ENCODE peak calls at places on chromosomes 2 and 18, in five cellular contexts. B, H, D, R and Z are unnamed samples.

GRCh38 chr2:26696352-26696816 is 3.9 kb downstream of the KCNK3 start:
- DNase-seq in B (no peak), H (peak; percentile 56), D (no peak), R (no peak), Z (peak; percentile 91)

GRCh38 chr18:52615943-52616342 is 275.9 kb downstream of the DCC start:
- DNase-seq in B (no peak), H (no peak), D (no peak), R (no peak), Z (no peak)

GRCh38 chr2:199258291-199258690 is 199.4 kb downstream of the SATB2 start:
- DNase-seq in B (no peak), H (peak; percentile 18), D (no peak), R (no peak), Z (peak; percentile 24)

GRCh38 chr2:240503375-240503774 is 54.4 kb downstream of the ANKMY1 start:
- DNase-seq in B (no peak), H (no peak), D (peak; percentile 24), R (no peak), Z (no peak)

GRCh38 chr2:62440281-62440946 is 65.6 kb downstream of the TMEM17 start:
- DNase-seq in B (no peak), H (no peak), D (no peak), R (no peak), Z (no peak)

GRCh38 chr2:160358051-160358450 is 135.6 kb downstream of the RBMS1 start:
- DNase-seq in B (no peak), H (peak; percentile 59), D (no peak), R (no peak), Z (peak; percentile 91)

GRCh38 chr2:207162319-207162718 is 3.4 kb downstream of the KLF7 start:
- DNase-seq in B (no peak), H (peak; percentile 87), D (no peak), R (no peak), Z (peak; percentile 57)

GRCh38 chr2:161650116-161651015 is 26.1 kb downstream of the SLC4A10 start:
- DNase-seq in B (no peak), H (no peak), D (no peak), R (no peak), Z (no peak)

GRCh38 chr2:192236136-192236535 is 41.4 kb upstream of the TMEFF2 start:
- DNase-seq in B (no peak), H (peak; percentile 35), D (no peak), R (no peak), Z (peak; percentile 62)

GRCh38 chr2:120323807-120324399 is 22.0 kb upstream of the INHBB start:
- DNase-seq in B (no peak), H (no peak), D (no peak), R (no peak), Z (no peak)

GRCh38 chr2:120321721-120322284 is 24.1 kb upstream of the INHBB start:
- DNase-seq in B (no peak), H (no peak), D (no peak), R (no peak), Z (no peak)

GRCh38 chr2:120324926-120325325 is 21.0 kb upstream of the INHBB start:
- DNase-seq in B (no peak), H (no peak), D (no peak), R (no peak), Z (no peak)

GRCh38 chr2:120322329-120322728 is 23.6 kb upstream of the INHBB start:
- DNase-seq in B (no peak), H (no peak), D (no peak), R (no peak), Z (no peak)

DNA sequence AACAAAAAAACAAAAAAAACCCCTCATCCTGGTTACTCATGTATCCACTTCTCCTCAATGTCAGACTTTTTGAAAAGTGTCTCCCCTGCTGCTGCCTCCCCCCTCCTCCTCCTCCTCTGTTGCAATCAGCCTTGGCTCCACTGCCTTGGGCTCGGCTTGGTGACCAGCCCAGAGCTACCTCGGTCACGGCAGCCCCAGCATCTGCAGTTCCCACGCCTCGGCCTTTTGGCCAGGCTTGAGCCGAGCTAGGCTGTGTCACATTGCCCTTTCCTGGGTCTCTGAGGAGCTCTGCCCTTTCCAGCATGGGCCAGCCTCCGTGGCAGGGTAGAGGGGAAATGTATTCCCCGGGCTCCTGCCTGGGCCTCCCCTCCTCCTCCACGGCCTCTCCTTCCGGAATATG is 22.7 kb upstream of the INHBB start:
- DNase-seq in B (peak; percentile 10), H (peak; percentile 83), D (no peak), R (no peak), Z (peak; percentile 66)
- H3K4me3 ChIP-seq in B (no peak overlapping the region), H (no peak overlapping the region), D (no peak overlapping the region), R (no peak overlapping the region), Z (no peak overlapping the region)

GRCh38 chr2:20589975-20590703 is 60.8 kb downstream of the HS1BP3 start:
- DNase-seq in B (peak; percentile 1), H (no peak), D (peak; percentile 33), R (peak; percentile 59), Z (peak; percentile 76)

GRCh38 chr2:20593072-20594034 is 57.5 kb downstream of the HS1BP3 start:
- DNase-seq in B (peak; percentile 87), H (no peak), D (peak; percentile 30), R (peak; percentile 92), Z (peak; percentile 98)

GRCh38 chr2:20594048-20594750 is 56.7 kb downstream of the HS1BP3 start:
- DNase-seq in B (no peak), H (no peak), D (no peak), R (peak; percentile 51), Z (no peak)

GRCh38 chr2:20590704-20591515 is 60.0 kb downstream of the HS1BP3 start:
- DNase-seq in B (peak; percentile 1), H (peak; percentile 42), D (peak; percentile 40), R (peak; percentile 64), Z (no peak)

DNA sequence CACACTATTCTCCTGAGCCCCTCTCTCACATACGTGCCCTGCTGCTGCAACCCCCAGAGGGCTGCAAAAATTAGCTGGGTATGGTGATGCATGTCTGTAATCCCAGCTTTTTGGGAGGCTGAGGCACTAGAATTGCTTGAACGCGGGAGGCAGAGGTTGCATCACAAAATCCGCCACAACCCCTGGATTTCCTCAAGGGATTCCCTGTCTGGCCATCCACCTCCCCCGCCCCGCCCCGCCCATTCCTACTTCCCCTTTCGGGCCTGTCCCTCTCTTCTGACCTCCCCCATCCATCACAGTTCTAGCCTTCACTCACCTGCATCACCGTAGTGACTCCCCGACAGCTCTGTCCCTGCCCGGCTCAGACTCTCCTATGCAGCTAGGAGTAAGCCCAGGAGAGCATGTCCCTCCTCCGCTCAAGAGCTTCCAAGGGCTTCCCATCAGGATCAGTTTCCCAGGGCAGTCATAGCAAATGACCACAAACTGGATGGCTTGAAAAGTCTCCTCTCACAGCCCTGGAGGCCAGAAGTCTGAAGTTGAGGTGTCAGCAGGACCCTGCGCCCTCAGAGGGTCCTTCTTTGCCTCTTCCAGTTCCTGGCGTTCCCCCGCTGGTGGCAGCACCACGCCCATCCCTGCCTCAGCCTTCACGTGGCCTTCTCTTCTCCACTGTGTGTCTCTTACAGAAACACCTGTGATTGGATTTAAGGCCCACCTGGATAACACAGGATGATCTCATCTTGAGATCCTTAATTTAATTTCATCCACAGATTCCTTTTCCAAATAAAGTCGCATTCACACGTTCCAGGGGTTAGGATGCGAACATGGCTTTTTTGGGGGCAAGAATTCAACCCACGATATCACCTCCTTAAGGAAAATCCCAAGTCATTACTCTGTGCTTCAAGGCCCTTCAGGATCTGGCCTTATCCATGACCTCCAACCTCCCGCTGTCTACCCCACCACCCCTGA is 58.5 kb downstream of the HS1BP3 start:
- DNase-seq in B (peak; percentile 2), H (no peak), D (peak; percentile 30), R (peak; percentile 71), Z (no peak)
- TF ChIP-seq CTCF in B (no peak), H (no peak), D (no peak), R (no peak), Z (no peak)

GRCh38 chr18:7566587-7567486 is at the start of gene PTPRM:
- DNase-seq in B (peak; percentile 88), H (peak; percentile 83), D (peak; percentile 85), R (peak; percentile 94), Z (peak; percentile 71)

GRCh38 chr18:7565677-7566076 is 1.4 kb upstream of the PTPRM start:
- DNase-seq in B (no peak), H (no peak), D (no peak), R (no peak), Z (no peak)

GRCh38 chr18:7568426-7568825 is 1.3 kb downstream of the PTPRM start:
- DNase-seq in B (peak; percentile 53), H (peak; percentile 18), D (peak; percentile 58), R (peak; percentile 80), Z (no peak)

GRCh38 chr18:7566244-7566586 is 901 bp upstream of the PTPRM start:
- DNase-seq in B (no peak), H (no peak), D (no peak), R (no peak), Z (no peak)

GRCh38 chr18:7567487-7568425 is 640 bp downstream of the PTPRM start:
- DNase-seq in B (peak; percentile 70), H (peak; percentile 68), D (peak; percentile 55), R (peak; percentile 79), Z (peak; percentile 57)
- H3K4me3 ChIP-seq in B (peak overlapping the region; percentile 95), H (peak overlapping the region; percentile 79), D (peak overlapping the region; percentile 73), R (peak overlapping the region; percentile 85), Z (peak overlapping the region; percentile 75)

GRCh38 chr2:23292024-23292423 is 93.0 kb upstream of the KLHL29 start:
- DNase-seq in B (no peak), H (no peak), D (no peak), R (no peak), Z (no peak)
- TF ChIP-seq CTCF in B (no peak), H (no peak), D (no peak), R (no peak), Z (no peak)

DNA sequence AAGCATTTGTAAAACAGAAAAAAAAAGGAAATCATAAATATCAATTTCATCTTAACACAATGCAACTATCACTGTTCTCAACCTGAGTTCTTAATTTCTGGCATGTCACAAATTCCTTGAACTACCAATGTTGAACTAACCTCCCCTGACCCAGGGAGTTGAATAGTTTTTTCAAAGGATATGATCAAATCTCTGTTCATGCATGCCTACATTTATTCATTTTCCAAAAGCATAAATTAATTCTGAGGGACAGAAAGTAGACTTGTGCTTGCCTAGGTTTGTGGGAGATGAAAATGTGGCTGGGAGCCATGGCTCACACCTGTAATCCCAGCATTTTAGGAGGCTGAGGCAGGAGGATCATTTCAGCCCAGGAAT is 175.7 kb downstream of the TGIF1 start:
- DNase-seq in B (no peak), H (peak; percentile 27), D (no peak), R (no peak), Z (no peak)
- H3K4me3 ChIP-seq in B (no peak overlapping the region), H (no peak overlapping the region), D (no peak overlapping the region), R (no peak overlapping the region), Z (no peak overlapping the region)